ENCODE peak calls at places on chromosomes 16 and 17, in eight cellular contexts. L is mammary epithelial cell, Y is right atrium auricular region, R is neural progenitor cell, T is ascending aorta, M is pancreas, A is RWPE1, Q is brain microvascular endothelial cell. H is an unnamed sample.

GRCh38 chr17:8382880-8383142 is 182 bp downstream of the RPL26 start:
- DNase-seq in L (no peak), Y (no peak), R (no peak), T (no peak), M (no peak), A (no peak), Q (no peak), H (no peak)

GRCh38 chr16:66881964-66882508 is 1.7 kb downstream of the PDP2 start:
- DNase-seq in L (no peak), Y (no peak), R (no peak), T (no peak), M (no peak), A (no peak), Q (no peak), H (no peak)

GRCh38 chr17:14451729-14452191 is 150.9 kb downstream of the HS3ST3B1 start:
- DNase-seq in L (no peak), Y (no peak), R (no peak), T (no peak), M (no peak), A (no peak), Q (no peak), H (no peak)

GRCh38 chr17:44361292-44362055 is 2.2 kb downstream of the FAM171A2 start:
- DNase-seq in L (no peak), Y (no peak), R (no peak), T (no peak), M (no peak), A (no peak), Q (no peak), H (no peak)

GRCh38 chr16:87047221-87048037 is 269.8 kb downstream of the C16orf95 start:
- DNase-seq in L (no peak), Y (no peak), R (no peak), T (no peak), M (no peak), A (no peak), Q (no peak), H (no peak)

GRCh38 chr16:17365591-17366298 is 105.0 kb downstream of the XYLT1 start:
- DNase-seq in L (no peak), Y (no peak), R (no peak), T (no peak), M (no peak), A (no peak), Q (no peak), H (no peak)

GRCh38 chr16:28491080-28491969 is 549 bp downstream of the CLN3 start:
- DNase-seq in L (peak; percentile 61), Y (no peak), R (peak; percentile 64), T (no peak), M (peak; percentile 60), A (peak; percentile 48), Q (no peak), H (peak; percentile 41)

GRCh38 chr16:52592216-52592592 is 45.3 kb upstream of the TOX3 start:
- DNase-seq in L (no peak), Y (no peak), R (no peak), T (no peak), M (no peak), A (no peak), Q (no peak), H (no peak)

GRCh38 chr16:12066823-12067222 is 90.3 kb downstream of the SNX29 start:
- DNase-seq in L (no peak), Y (no peak), R (no peak), T (no peak), M (no peak), A (no peak), Q (no peak), H (no peak)

GRCh38 chr17:29699283-29699682 is 76.6 kb upstream of the CORO6 start:
- DNase-seq in L (no peak), Y (no peak), R (no peak), T (no peak), M (no peak), A (no peak), Q (no peak), H (no peak)

GRCh38 chr17:73015722-73016276 is 76.7 kb downstream of the SLC39A11 start:
- DNase-seq in L (no peak), Y (no peak), R (no peak), T (no peak), M (no peak), A (no peak), Q (no peak), H (no peak)

GRCh38 chr17:73013299-73013698 is 79.2 kb downstream of the SLC39A11 start:
- DNase-seq in L (no peak), Y (no peak), R (no peak), T (no peak), M (no peak), A (no peak), Q (no peak), H (no peak)

GRCh38 chr17:73017653-73018052 is 74.8 kb downstream of the SLC39A11 start:
- DNase-seq in L (no peak), Y (no peak), R (no peak), T (no peak), M (no peak), A (no peak), Q (peak; percentile 48), H (no peak)

GRCh38 chr17:73011016-73011486 is 81.4 kb downstream of the SLC39A11 start:
- DNase-seq in L (no peak), Y (no peak), R (no peak), T (no peak), M (no peak), A (no peak), Q (no peak), H (no peak)

DNA sequence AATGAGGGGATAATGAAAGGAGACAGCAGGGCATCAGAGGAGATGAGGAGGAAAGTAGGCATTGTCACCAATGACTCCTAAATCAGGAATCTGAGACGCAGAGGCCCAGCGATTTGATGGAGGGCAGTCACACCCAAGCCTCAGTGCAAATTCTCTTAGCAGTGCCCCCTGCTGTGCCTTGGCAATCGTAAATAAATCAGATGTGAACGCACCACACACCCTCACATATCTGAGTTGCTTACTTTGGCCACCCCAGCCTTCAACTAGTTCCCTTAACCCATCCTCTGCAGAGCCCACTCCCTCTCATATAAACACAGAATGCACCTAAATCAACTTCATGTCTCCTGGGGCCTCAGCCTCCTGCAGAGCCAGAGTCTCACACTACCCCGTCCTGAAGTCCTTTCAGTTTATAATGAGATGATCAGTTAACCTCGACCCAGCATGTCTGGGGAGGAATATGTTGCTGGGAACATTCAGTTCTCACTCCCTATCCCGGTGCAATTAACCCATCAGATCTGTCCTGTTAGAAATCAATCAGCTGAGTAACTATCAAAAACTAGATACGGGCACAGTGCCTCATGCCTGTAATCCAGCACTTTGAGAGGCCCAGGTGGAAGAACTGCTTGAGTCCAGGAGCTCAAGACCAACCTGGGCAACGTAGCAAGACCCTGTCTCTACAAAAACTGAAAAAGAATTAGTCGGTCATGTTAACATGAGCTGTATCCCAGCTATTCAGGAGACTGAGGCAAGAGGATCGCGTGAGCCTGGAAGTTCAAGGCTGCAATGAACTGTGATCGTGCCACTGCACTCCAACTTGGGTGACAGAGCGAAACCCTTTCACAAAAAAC is 78.4 kb downstream of the SLC39A11 start:
- DNase-seq in L (no peak), Y (no peak), R (peak; percentile 44), T (no peak), M (no peak), A (no peak), Q (peak; percentile 35), H (no peak)
- TF ChIP-seq CTCF in L (no peak), Y (no peak), R (no peak), T (no peak), M (no peak), A (no peak), Q (no peak), H (no peak)

DNA sequence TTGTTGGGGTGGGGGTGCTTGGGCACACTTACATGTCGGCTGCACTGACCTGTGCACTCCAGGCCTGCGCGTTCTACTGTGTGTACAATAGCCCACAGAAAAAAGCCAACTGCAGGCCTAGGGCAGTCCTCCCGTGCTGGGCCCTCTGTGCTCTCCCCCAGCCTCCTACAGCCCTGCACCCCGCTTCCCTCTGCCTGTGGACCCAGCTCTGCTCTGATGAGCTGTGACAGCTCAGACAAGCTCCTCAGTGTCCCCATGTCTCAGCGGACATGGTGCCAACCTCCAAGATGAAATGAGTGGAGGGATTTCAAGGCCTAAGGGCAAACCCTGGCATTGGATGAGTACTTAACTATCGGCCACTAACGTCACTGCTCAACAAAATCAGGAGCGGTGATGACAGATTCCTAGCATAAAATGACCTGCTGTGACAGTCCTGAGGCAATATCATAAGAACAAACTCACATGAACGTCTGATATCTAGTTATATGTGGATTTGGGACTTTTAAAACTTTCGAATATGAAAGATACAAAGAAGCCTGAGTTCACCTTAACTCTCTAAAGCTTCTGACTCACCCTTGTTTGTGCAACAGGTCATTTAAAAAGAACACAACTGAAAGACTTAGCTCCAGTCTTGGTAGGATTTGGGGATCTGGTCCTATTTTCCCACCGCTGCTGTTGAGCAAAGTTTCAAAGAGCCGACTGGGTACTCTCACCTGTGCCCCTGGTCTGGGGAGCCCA is 34.7 kb downstream of the CCDC57 start:
- DNase-seq in L (no peak), Y (no peak), R (no peak), T (no peak), M (no peak), A (no peak), Q (no peak), H (no peak)
- TF ChIP-seq CTCF in L (no peak), Y (no peak), R (no peak), T (no peak), M (no peak), A (no peak), Q (no peak), H (no peak)

DNA sequence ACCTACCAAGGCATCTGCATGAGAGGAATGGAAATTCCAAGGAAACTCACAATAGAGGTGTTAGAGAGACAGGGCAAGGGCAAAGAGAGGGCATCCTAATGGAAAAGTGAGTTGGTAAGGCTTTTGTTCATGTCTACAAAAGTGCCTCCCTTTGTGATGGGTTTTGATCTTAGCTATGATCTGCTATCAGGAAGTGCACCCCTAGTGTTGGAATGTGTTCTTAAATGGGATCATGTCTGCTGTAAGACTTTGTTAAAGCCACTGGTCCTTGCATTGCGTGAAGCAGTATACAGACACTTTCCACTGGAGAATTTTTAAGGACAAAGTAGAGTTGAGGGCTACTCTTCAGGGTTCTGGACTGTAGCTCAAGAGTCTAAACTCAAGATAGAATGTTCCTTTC is 92.0 kb downstream of the MAP2K6 start:
- DNase-seq in L (no peak), Y (no peak), R (peak; percentile 57), T (no peak), M (no peak), A (no peak), Q (no peak), H (no peak)
- TF ChIP-seq CTCF in L (peak; percentile 44), Y (no peak), R (peak; percentile 59), T (no peak), M (no peak), A (no peak), Q (peak; percentile 57), H (peak; percentile 53)

DNA sequence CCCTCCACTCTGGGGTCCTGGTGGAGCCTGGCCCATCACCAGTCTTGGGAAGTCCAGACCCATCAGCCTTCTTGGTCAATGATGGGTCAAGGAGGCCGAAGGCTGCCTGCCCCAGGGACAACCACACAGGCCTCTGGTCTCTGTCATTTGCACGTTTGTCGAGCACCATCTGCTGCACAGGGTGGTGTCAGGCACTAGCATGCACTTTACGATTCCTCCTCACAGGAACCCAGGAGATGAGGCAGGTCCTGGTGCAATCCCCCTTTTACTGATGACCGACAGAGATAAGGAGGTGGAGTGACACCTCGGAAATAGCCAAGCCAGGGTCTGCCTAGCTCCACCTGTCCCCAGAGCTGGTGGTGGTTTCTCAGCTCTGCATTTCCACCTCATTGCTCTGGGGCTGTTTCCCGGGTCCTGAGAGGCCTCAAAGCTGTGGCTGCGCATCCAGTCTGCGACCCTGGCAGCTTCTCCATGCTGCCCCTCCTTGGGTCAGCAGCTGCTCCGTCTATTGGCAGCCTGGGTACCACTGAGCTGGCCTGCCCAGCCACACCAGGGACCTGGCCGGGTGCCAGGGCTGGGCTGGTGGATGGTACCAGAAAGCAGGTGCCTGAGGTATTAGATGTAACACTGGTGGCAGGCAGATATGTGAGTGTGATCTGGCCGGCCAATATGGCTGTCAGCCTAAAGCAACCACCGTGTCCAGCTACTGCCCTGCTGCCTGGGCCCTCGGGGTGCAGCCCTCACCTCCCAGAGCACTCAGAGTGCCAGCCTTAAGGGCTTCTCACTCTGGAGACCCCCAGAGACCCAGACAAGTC is 10.0 kb downstream of the MMP15 start:
- DNase-seq in L (no peak), Y (no peak), R (no peak), T (no peak), M (no peak), A (no peak), Q (no peak), H (no peak)
- TF ChIP-seq CTCF in L (no peak), Y (no peak), R (no peak), T (no peak), M (no peak), A (no peak), Q (no peak), H (no peak)